ENCODE peak calls at places on chromosomes 7 and 10, in six cellular contexts. X is pancreas, P is AG09309, T is GM12878, I is Peyer's patch, A is HCT116. Z is an unnamed sample.
A peak's percentile ranks its signal among the peaks of the same experiment; 100 is the strongest.

GRCh38 chr7:8277394-8277982 is 15.5 kb upstream of the ICA1 start:
- DNase-seq in X (no peak), P (no peak), T (no peak), I (no peak), A (no peak), Z (no peak)

GRCh38 chr10:96450514-96451207 is 63.1 kb downstream of the TLL2 start:
- DNase-seq in X (no peak), P (no peak), T (no peak), I (no peak), A (no peak), Z (no peak)

GRCh38 chr7:7201583-7202374 is 19.4 kb downstream of the C1GALT1 start:
- DNase-seq in X (no peak), P (no peak), T (peak; percentile 48), I (peak; percentile 69), A (no peak), Z (no peak)

GRCh38 chr7:867001-867405 is 9.4 kb upstream of the GET4 start:
- DNase-seq in X (peak; percentile 77), P (no peak), T (no peak), I (no peak), A (no peak), Z (peak; percentile 60)

GRCh38 chr10:79358811-79359210 is 11.5 kb downstream of the PPIF start:
- DNase-seq in X (no peak), P (no peak), T (no peak), I (no peak), A (no peak), Z (no peak)

GRCh38 chr10:31617767-31618166 is 298.8 kb downstream of the ZEB1 start:
- DNase-seq in X (no peak), P (no peak), T (no peak), I (no peak), A (no peak), Z (no peak)

GRCh38 chr7:12358694-12359093 is 45.0 kb downstream of the VWDE start:
- DNase-seq in X (no peak), P (no peak), T (no peak), I (no peak), A (no peak), Z (no peak)

GRCh38 chr10:132848306-132848705 is 62.4 kb upstream of the NKX6-2 start:
- DNase-seq in X (peak; percentile 24), P (no peak), T (no peak), I (no peak), A (no peak), Z (no peak)

GRCh38 chr10:63260860-63261251 is 127.7 kb downstream of the NRBF2 start:
- DNase-seq in X (no peak), P (no peak), T (no peak), I (no peak), A (no peak), Z (no peak)

GRCh38 chr10:95451150-95451549 is 110.0 kb downstream of the SORBS1 start:
- DNase-seq in X (no peak), P (no peak), T (no peak), I (no peak), A (no peak), Z (no peak)

GRCh38 chr10:3455385-3456334 is 283.1 kb upstream of the PITRM1 start:
- DNase-seq in X (no peak), P (no peak), T (no peak), I (no peak), A (no peak), Z (no peak)

GRCh38 chr10:25867321-25867720 is 66.7 kb upstream of the MYO3A start:
- DNase-seq in X (no peak), P (no peak), T (no peak), I (no peak), A (no peak), Z (no peak)

GRCh38 chr10:60718891-60719290 is 59.4 kb upstream of the CDK1 start:
- DNase-seq in X (no peak), P (no peak), T (no peak), I (no peak), A (no peak), Z (no peak)

GRCh38 chr7:5625938-5626337 is 155.5 kb downstream of the RNF216 start:
- DNase-seq in X (no peak), P (peak; percentile 29), T (no peak), I (no peak), A (peak; percentile 3), Z (no peak)

GRCh38 chr7:114519215-114519614 is 104.6 kb downstream of the FOXP2 start:
- DNase-seq in X (no peak), P (no peak), T (no peak), I (no peak), A (no peak), Z (no peak)

GRCh38 chr10:81018898-81019890 is 481.5 kb downstream of the SH2D4B start:
- DNase-seq in X (no peak), P (peak; percentile 0), T (no peak), I (no peak), A (peak; percentile 31), Z (no peak)

GRCh38 chr7:100684534-100685042 is 9.5 kb downstream of the GIGYF1 start:
- DNase-seq in X (peak; percentile 53), P (no peak), T (no peak), I (no peak), A (no peak), Z (no peak)

GRCh38 chr7:72127136-72127535 is 285.0 kb downstream of the CALN1 start:
- DNase-seq in X (no peak), P (no peak), T (no peak), I (no peak), A (no peak), Z (no peak)

GRCh38 chr10:106571216-106571954 is 593.1 kb downstream of the SORCS1 start:
- DNase-seq in X (no peak), P (no peak), T (no peak), I (no peak), A (no peak), Z (no peak)

GRCh38 chr7:36023025-36023424 is 130.0 kb upstream of the EEPD1 start:
- DNase-seq in X (no peak), P (no peak), T (no peak), I (no peak), A (no peak), Z (no peak)

GRCh38 chr7:36019538-36019937 is 133.5 kb upstream of the EEPD1 start:
- DNase-seq in X (no peak), P (no peak), T (no peak), I (no peak), A (no peak), Z (no peak)

GRCh38 chr7:36019966-36020365 is 133.1 kb upstream of the EEPD1 start:
- DNase-seq in X (no peak), P (no peak), T (no peak), I (no peak), A (no peak), Z (no peak)

GRCh38 chr7:36021917-36022550 is 131.0 kb upstream of the EEPD1 start:
- DNase-seq in X (no peak), P (no peak), T (no peak), I (no peak), A (no peak), Z (no peak)

DNA sequence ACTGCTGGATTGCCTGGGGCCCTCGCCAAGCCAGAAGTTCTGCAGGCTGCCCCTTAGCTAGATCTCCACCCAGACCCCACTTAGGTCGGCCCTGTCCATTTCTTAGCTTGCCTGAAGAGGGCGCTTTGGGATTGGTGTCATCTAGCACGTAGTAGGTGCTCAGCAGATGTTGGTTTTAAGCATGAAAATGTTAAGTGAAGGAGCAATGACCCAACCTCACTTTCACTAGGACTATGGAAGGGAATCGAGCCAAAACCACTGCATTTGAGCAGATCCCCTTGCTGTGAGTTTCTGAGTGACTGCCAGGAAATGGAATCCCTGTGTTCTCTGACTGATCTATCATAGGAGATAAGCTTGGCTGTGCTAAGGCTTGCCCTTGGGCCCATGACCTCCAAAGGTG is 131.7 kb upstream of the EEPD1 start:
- DNase-seq in X (no peak), P (no peak), T (no peak), I (no peak), A (peak; percentile 10), Z (peak; percentile 6)
- TF ChIP-seq CTCF in X (no peak), P (peak; percentile 36), T (peak; percentile 39), I (peak; percentile 38), A (peak; percentile 69), Z (peak; percentile 57)

GRCh38 chr10:113782367-113782766 is 30.9 kb downstream of the PLEKHS1 start:
- DNase-seq in X (no peak), P (no peak), T (no peak), I (no peak), A (no peak), Z (no peak)

GRCh38 chr10:113776553-113776952 is 25.1 kb downstream of the PLEKHS1 start:
- DNase-seq in X (no peak), P (no peak), T (no peak), I (no peak), A (no peak), Z (no peak)

GRCh38 chr10:113775681-113776294 is 24.3 kb downstream of the PLEKHS1 start:
- DNase-seq in X (no peak), P (no peak), T (no peak), I (no peak), A (no peak), Z (no peak)

GRCh38 chr10:113782986-113783704 is 31.7 kb downstream of the PLEKHS1 start:
- DNase-seq in X (no peak), P (no peak), T (no peak), I (no peak), A (no peak), Z (no peak)

GRCh38 chr10:113780681-113781250 is 29.3 kb downstream of the PLEKHS1 start:
- DNase-seq in X (no peak), P (no peak), T (no peak), I (no peak), A (no peak), Z (no peak)
- TF ChIP-seq CTCF in X (no peak), P (no peak), T (peak; percentile 6), I (peak; percentile 42), A (peak; percentile 27), Z (peak; percentile 12)

GRCh38 chr10:5688587-5688986 is 3.9 kb downstream of the TASOR2 start:
- DNase-seq in X (no peak), P (no peak), T (no peak), I (no peak), A (no peak), Z (no peak)

GRCh38 chr10:5684971-5685763 is 529 bp downstream of the TASOR2 start:
- DNase-seq in X (peak; percentile 88), P (peak; percentile 33), T (peak; percentile 26), I (peak; percentile 72), A (peak; percentile 47), Z (peak; percentile 52)

GRCh38 chr10:5684318-5684970 is at the start of gene TASOR2:
- DNase-seq in X (peak; percentile 99), P (peak; percentile 79), T (peak; percentile 96), I (peak; percentile 94), A (peak; percentile 94), Z (peak; percentile 93)

GRCh38 chr10:5683065-5683464 is 1.6 kb upstream of the TASOR2 start:
- DNase-seq in X (no peak), P (no peak), T (no peak), I (no peak), A (no peak), Z (no peak)

GRCh38 chr10:5685764-5686240 is 1.2 kb downstream of the TASOR2 start:
- DNase-seq in X (no peak), P (no peak), T (no peak), I (no peak), A (no peak), Z (no peak)
- TF ChIP-seq CTCF in X (no peak), P (no peak), T (peak; percentile 24), I (no peak), A (no peak), Z (no peak)

DNA sequence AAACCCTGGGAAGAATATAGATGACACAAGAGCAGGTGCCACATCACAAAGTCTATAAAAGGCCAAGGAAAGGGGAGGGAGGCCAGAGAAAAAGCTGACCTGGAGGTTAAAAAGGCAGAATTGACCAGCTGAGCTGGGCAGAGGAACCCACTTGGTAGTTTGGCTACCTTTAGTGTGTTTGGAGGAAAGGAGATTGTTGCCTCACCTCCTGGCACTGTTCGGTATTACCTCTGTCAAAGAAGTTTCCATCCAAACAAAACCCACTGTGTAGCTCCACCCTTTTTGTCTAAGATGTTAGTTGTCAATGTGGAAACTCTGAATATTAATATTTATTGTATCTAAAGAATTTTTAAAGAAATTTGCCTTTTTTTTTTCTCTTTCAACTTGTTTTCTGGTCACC is 23.4 kb downstream of the ENTPD7 start:
- DNase-seq in X (no peak), P (no peak), T (no peak), I (no peak), A (peak; percentile 29), Z (no peak)
- TF ChIP-seq CTCF in X (peak; percentile 25), P (peak; percentile 14), T (peak; percentile 5), I (peak; percentile 34), A (peak; percentile 40), Z (no peak)